ENCODE peak calls at places on chromosomes 3 and 15, in five cellular contexts. One of them, this sample, is unnamed.

GRCh38 chr15:70259030-70259424 is 161.3 kb upstream of the TLE3 start:
- DNase-seq in fibroblast of pulmonary artery: peak; percentile 64
- DNase-seq in sigmoid colon: peak; percentile 88
- DNase-seq in CD8-positive, alpha-beta T cell: peak; percentile 14
- DNase-seq in endothelial cell of umbilical vein: peak; percentile 49
- DNase-seq in this sample: no peak

GRCh38 chr3:38283810-38284775 is 2.0 kb downstream of the SLC22A14 start:
- DNase-seq in fibroblast of pulmonary artery: peak; percentile 49
- DNase-seq in CD8-positive, alpha-beta T cell: no peak
- DNase-seq in endothelial cell of umbilical vein: no peak
- DNase-seq in sigmoid colon: no peak
- DNase-seq in this sample: no peak

GRCh38 chr15:46786886-46787285 is 930.4 kb upstream of the SEMA6D start:
- DNase-seq in CD8-positive, alpha-beta T cell: no peak
- DNase-seq in endothelial cell of umbilical vein: no peak
- DNase-seq in fibroblast of pulmonary artery: no peak
- DNase-seq in sigmoid colon: no peak
- DNase-seq in this sample: no peak

GRCh38 chr3:146542179-146542578 is 2.2 kb downstream of the PLSCR1 start:
- DNase-seq in endothelial cell of umbilical vein: no peak
- DNase-seq in fibroblast of pulmonary artery: peak; percentile 86
- DNase-seq in sigmoid colon: no peak
- DNase-seq in CD8-positive, alpha-beta T cell: no peak
- DNase-seq in this sample: no peak

GRCh38 chr15:33729648-33730047 is 238.6 kb upstream of the CHRM5 start:
- DNase-seq in sigmoid colon: no peak
- DNase-seq in endothelial cell of umbilical vein: peak; percentile 34
- DNase-seq in fibroblast of pulmonary artery: peak; percentile 36
- DNase-seq in CD8-positive, alpha-beta T cell: no peak
- DNase-seq in this sample: no peak

GRCh38 chr15:84108725-84109124 is 126.8 kb upstream of the GOLGA6L4 start:
- DNase-seq in sigmoid colon: no peak
- DNase-seq in endothelial cell of umbilical vein: no peak
- DNase-seq in fibroblast of pulmonary artery: peak; percentile 44
- DNase-seq in CD8-positive, alpha-beta T cell: no peak
- DNase-seq in this sample: no peak

GRCh38 chr3:152205097-152205593 is 63.6 kb upstream of the MBNL1 start:
- DNase-seq in fibroblast of pulmonary artery: no peak
- DNase-seq in CD8-positive, alpha-beta T cell: no peak
- DNase-seq in sigmoid colon: no peak
- DNase-seq in endothelial cell of umbilical vein: no peak
- DNase-seq in this sample: no peak

GRCh38 chr15:25134546-25134945 is 179.8 kb downstream of the SNRPN start:
- DNase-seq in fibroblast of pulmonary artery: peak; percentile 53
- DNase-seq in CD8-positive, alpha-beta T cell: no peak
- DNase-seq in sigmoid colon: no peak
- DNase-seq in endothelial cell of umbilical vein: peak; percentile 5
- DNase-seq in this sample: no peak

GRCh38 chr15:77063249-77063648 is 7.7 kb downstream of the TSPAN3 start:
- DNase-seq in CD8-positive, alpha-beta T cell: no peak
- DNase-seq in fibroblast of pulmonary artery: no peak
- DNase-seq in endothelial cell of umbilical vein: no peak
- DNase-seq in sigmoid colon: no peak
- DNase-seq in this sample: no peak

GRCh38 chr15:41017051-41017735 is 63.9 kb downstream of the CHAC1 start:
- DNase-seq in CD8-positive, alpha-beta T cell: no peak
- DNase-seq in endothelial cell of umbilical vein: peak; percentile 61
- DNase-seq in sigmoid colon: no peak
- DNase-seq in fibroblast of pulmonary artery: peak; percentile 14
- DNase-seq in this sample: no peak

GRCh38 chr3:195113536-195113935 is 157.4 kb downstream of the XXYLT1 start:
- DNase-seq in sigmoid colon: peak; percentile 43
- DNase-seq in endothelial cell of umbilical vein: no peak
- DNase-seq in fibroblast of pulmonary artery: no peak
- DNase-seq in CD8-positive, alpha-beta T cell: no peak
- DNase-seq in this sample: no peak

GRCh38 chr3:61686228-61686648 is 124.9 kb downstream of the PTPRG start:
- DNase-seq in sigmoid colon: no peak
- DNase-seq in fibroblast of pulmonary artery: no peak
- DNase-seq in CD8-positive, alpha-beta T cell: no peak
- DNase-seq in endothelial cell of umbilical vein: no peak
- DNase-seq in this sample: no peak

GRCh38 chr3:149442845-149443544 is 31.5 kb upstream of the TM4SF4 start:
- DNase-seq in CD8-positive, alpha-beta T cell: no peak
- DNase-seq in fibroblast of pulmonary artery: peak; percentile 66
- DNase-seq in endothelial cell of umbilical vein: peak; percentile 77
- DNase-seq in sigmoid colon: no peak
- DNase-seq in this sample: no peak

GRCh38 chr15:78243076-78243475 is 8.7 kb upstream of the ACSBG1 start:
- DNase-seq in fibroblast of pulmonary artery: no peak
- DNase-seq in sigmoid colon: peak; percentile 42
- DNase-seq in endothelial cell of umbilical vein: no peak
- DNase-seq in CD8-positive, alpha-beta T cell: no peak
- DNase-seq in this sample: no peak

GRCh38 chr3:52872245-52872644 is 25.1 kb downstream of the STIMATE start:
- DNase-seq in endothelial cell of umbilical vein: no peak
- DNase-seq in sigmoid colon: no peak
- DNase-seq in fibroblast of pulmonary artery: no peak
- DNase-seq in CD8-positive, alpha-beta T cell: no peak
- DNase-seq in this sample: no peak

GRCh38 chr3:2156244-2156847 is 57.7 kb downstream of the CNTN4 start:
- DNase-seq in sigmoid colon: no peak
- DNase-seq in CD8-positive, alpha-beta T cell: no peak
- DNase-seq in endothelial cell of umbilical vein: no peak
- DNase-seq in fibroblast of pulmonary artery: no peak
- DNase-seq in this sample: no peak

GRCh38 chr3:23264413-23264812 is 61.3 kb downstream of the UBE2E2 start:
- DNase-seq in CD8-positive, alpha-beta T cell: no peak
- DNase-seq in sigmoid colon: no peak
- DNase-seq in endothelial cell of umbilical vein: no peak
- DNase-seq in fibroblast of pulmonary artery: peak; percentile 72
- DNase-seq in this sample: no peak

GRCh38 chr15:85831415-85832113 is 36.8 kb upstream of the KLHL25 start:
- DNase-seq in fibroblast of pulmonary artery: peak; percentile 72
- DNase-seq in endothelial cell of umbilical vein: peak; percentile 49
- DNase-seq in CD8-positive, alpha-beta T cell: no peak
- DNase-seq in sigmoid colon: peak; percentile 80
- DNase-seq in this sample: peak; percentile 39

GRCh38 chr3:74384151-74384550 is 230.3 kb downstream of the CNTN3 start:
- DNase-seq in endothelial cell of umbilical vein: no peak
- DNase-seq in CD8-positive, alpha-beta T cell: no peak
- DNase-seq in sigmoid colon: no peak
- DNase-seq in fibroblast of pulmonary artery: no peak
- DNase-seq in this sample: no peak

GRCh38 chr3:125350597-125350996 is 24.5 kb downstream of the ZNF148 start:
- DNase-seq in endothelial cell of umbilical vein: peak; percentile 30
- DNase-seq in fibroblast of pulmonary artery: no peak
- DNase-seq in sigmoid colon: no peak
- DNase-seq in CD8-positive, alpha-beta T cell: no peak
- DNase-seq in this sample: no peak

GRCh38 chr3:151439652-151440125 is 21.2 kb downstream of the IGSF10 start:
- DNase-seq in fibroblast of pulmonary artery: peak; percentile 88
- DNase-seq in CD8-positive, alpha-beta T cell: no peak
- DNase-seq in endothelial cell of umbilical vein: peak; percentile 65
- DNase-seq in sigmoid colon: no peak
- DNase-seq in this sample: no peak

GRCh38 chr3:33111581-33111980 is 2.2 kb upstream of the CRTAP start:
- DNase-seq in endothelial cell of umbilical vein: no peak
- DNase-seq in sigmoid colon: no peak
- DNase-seq in CD8-positive, alpha-beta T cell: no peak
- DNase-seq in fibroblast of pulmonary artery: no peak
- DNase-seq in this sample: no peak

GRCh38 chr15:48667701-48668100 is 22.2 kb upstream of the FBN1 start:
- DNase-seq in fibroblast of pulmonary artery: peak; percentile 56
- DNase-seq in endothelial cell of umbilical vein: no peak
- DNase-seq in sigmoid colon: no peak
- DNase-seq in CD8-positive, alpha-beta T cell: no peak
- DNase-seq in this sample: no peak

GRCh38 chr3:171385086-171385485 is 75.1 kb downstream of the TNIK start:
- DNase-seq in CD8-positive, alpha-beta T cell: no peak
- DNase-seq in sigmoid colon: no peak
- DNase-seq in fibroblast of pulmonary artery: no peak
- DNase-seq in endothelial cell of umbilical vein: no peak
- DNase-seq in this sample: no peak

GRCh38 chr15:78093242-78094020 is 1.1 kb downstream of the SH2D7 start:
- DNase-seq in endothelial cell of umbilical vein: no peak
- DNase-seq in sigmoid colon: peak; percentile 74
- DNase-seq in CD8-positive, alpha-beta T cell: no peak
- DNase-seq in fibroblast of pulmonary artery: peak; percentile 90
- DNase-seq in this sample: no peak

GRCh38 chr15:64009241-64009640 is 37.0 kb downstream of the DAPK2 start:
- DNase-seq in sigmoid colon: no peak
- DNase-seq in endothelial cell of umbilical vein: no peak
- DNase-seq in fibroblast of pulmonary artery: peak; percentile 36
- DNase-seq in CD8-positive, alpha-beta T cell: no peak
- DNase-seq in this sample: no peak

GRCh38 chr15:34760909-34761308 is 6.1 kb upstream of the GJD2 start:
- DNase-seq in endothelial cell of umbilical vein: no peak
- DNase-seq in CD8-positive, alpha-beta T cell: no peak
- DNase-seq in fibroblast of pulmonary artery: no peak
- DNase-seq in sigmoid colon: no peak
- DNase-seq in this sample: no peak

GRCh38 chr15:88636039-88636438 is 2.8 kb upstream of the ISG20 start:
- DNase-seq in CD8-positive, alpha-beta T cell: peak; percentile 63
- DNase-seq in sigmoid colon: no peak
- DNase-seq in endothelial cell of umbilical vein: no peak
- DNase-seq in fibroblast of pulmonary artery: no peak
- DNase-seq in this sample: no peak

GRCh38 chr3:129688310-129688895 is 81.9 kb upstream of the PLXND1 start:
- DNase-seq in fibroblast of pulmonary artery: peak; percentile 71
- DNase-seq in CD8-positive, alpha-beta T cell: no peak
- DNase-seq in sigmoid colon: peak; percentile 88
- DNase-seq in endothelial cell of umbilical vein: peak; percentile 36
- DNase-seq in this sample: no peak

GRCh38 chr3:71118406-71118805 is 465.1 kb downstream of the FOXP1 start:
- DNase-seq in sigmoid colon: no peak
- DNase-seq in CD8-positive, alpha-beta T cell: no peak
- DNase-seq in endothelial cell of umbilical vein: no peak
- DNase-seq in fibroblast of pulmonary artery: no peak
- DNase-seq in this sample: no peak

GRCh38 chr15:97963779-97964178 is 3.3 kb downstream of the ARRDC4 start:
- DNase-seq in endothelial cell of umbilical vein: no peak
- DNase-seq in fibroblast of pulmonary artery: no peak
- DNase-seq in CD8-positive, alpha-beta T cell: no peak
- DNase-seq in sigmoid colon: no peak
- DNase-seq in this sample: no peak

GRCh38 chr3:69088033-69088432 is 3.3 kb downstream of the ARL6IP5 start:
- DNase-seq in endothelial cell of umbilical vein: peak; percentile 33
- DNase-seq in CD8-positive, alpha-beta T cell: no peak
- DNase-seq in fibroblast of pulmonary artery: peak; percentile 51
- DNase-seq in sigmoid colon: no peak
- DNase-seq in this sample: no peak

GRCh38 chr3:134029256-134029733 is 430 bp downstream of the SLCO2A1 start:
- DNase-seq in sigmoid colon: no peak
- DNase-seq in fibroblast of pulmonary artery: peak; percentile 43
- DNase-seq in endothelial cell of umbilical vein: peak; percentile 38
- DNase-seq in CD8-positive, alpha-beta T cell: no peak
- DNase-seq in this sample: no peak

GRCh38 chr3:71389911-71390573 is 193.5 kb downstream of the FOXP1 start:
- DNase-seq in endothelial cell of umbilical vein: peak; percentile 95
- DNase-seq in sigmoid colon: peak; percentile 76
- DNase-seq in fibroblast of pulmonary artery: peak; percentile 67
- DNase-seq in CD8-positive, alpha-beta T cell: no peak
- DNase-seq in this sample: no peak

GRCh38 chr3:186152889-186153292 is 44.0 kb upstream of the ETV5 start:
- DNase-seq in sigmoid colon: no peak
- DNase-seq in fibroblast of pulmonary artery: no peak
- DNase-seq in endothelial cell of umbilical vein: no peak
- DNase-seq in CD8-positive, alpha-beta T cell: no peak
- DNase-seq in this sample: no peak

DNA sequence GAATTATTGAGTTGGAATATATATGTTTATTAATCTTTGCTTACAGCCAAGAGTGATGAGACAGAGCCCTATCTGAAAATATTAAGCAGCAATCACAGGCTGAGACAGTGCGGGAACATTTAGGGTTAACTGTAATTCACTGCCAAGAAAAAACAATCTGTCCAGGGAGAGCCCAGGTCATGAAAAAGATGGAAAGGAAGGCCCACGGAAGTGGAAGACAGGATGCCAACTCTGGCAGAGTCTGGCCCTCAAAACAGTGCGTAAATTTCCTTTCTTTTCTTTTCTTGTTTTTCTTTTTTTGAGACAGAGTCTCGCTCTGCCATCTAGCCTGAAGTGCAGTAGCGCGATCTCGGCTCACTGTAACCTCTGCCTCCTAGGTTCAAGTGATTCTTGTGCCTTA is 67.6 kb downstream of the SUMF1 start:
- DNase-seq in fibroblast of pulmonary artery: no peak
- DNase-seq in sigmoid colon: no peak
- DNase-seq in CD8-positive, alpha-beta T cell: no peak
- DNase-seq in endothelial cell of umbilical vein: peak; percentile 61
- DNase-seq in this sample: no peak
- TF ChIP-seq CTCF in fibroblast of pulmonary artery: no peak
- TF ChIP-seq CTCF in sigmoid colon: no peak
- TF ChIP-seq CTCF in CD8-positive, alpha-beta T cell: no peak
- TF ChIP-seq CTCF in endothelial cell of umbilical vein: no peak
- TF ChIP-seq CTCF in this sample: no peak

DNA sequence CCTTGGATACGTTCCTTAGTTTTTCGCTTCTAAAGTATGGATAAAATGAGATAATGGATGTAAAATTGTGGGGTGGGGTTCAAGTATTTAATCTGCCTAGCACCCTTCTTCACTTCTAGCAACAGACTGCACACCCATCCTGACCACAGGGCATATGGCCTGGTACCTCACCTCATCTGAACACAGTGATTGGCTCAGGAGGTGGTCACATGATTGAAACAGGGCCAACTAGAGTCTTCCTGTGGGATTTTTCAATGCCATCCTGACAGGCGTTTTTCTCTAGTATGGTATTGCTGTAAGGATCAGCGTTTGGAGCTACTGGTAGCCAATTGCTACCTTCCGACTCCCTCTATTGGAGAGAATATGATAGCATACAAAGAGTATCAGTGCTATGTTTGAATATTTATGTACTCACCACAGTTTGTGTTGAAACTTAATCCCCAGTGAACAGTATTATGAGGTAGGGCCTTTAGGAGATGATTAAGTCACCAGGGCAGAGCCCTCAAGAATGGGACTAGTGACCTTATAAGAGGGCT is 172.2 kb downstream of the PPM1L start:
- DNase-seq in CD8-positive, alpha-beta T cell: no peak
- DNase-seq in sigmoid colon: no peak
- DNase-seq in fibroblast of pulmonary artery: no peak
- DNase-seq in endothelial cell of umbilical vein: no peak
- DNase-seq in this sample: no peak
- TF ChIP-seq CTCF in CD8-positive, alpha-beta T cell: no peak
- TF ChIP-seq CTCF in sigmoid colon: no peak
- TF ChIP-seq CTCF in fibroblast of pulmonary artery: no peak
- TF ChIP-seq CTCF in endothelial cell of umbilical vein: no peak
- TF ChIP-seq CTCF in this sample: no peak

GRCh38 chr3:198080521-198081384 is 120.7 kb downstream of the LMLN start:
- DNase-seq in sigmoid colon: peak; percentile 78
- DNase-seq in endothelial cell of umbilical vein: peak; percentile 58
- DNase-seq in fibroblast of pulmonary artery: peak; percentile 68
- DNase-seq in CD8-positive, alpha-beta T cell: peak; percentile 56
- DNase-seq in this sample: peak; percentile 30
- TF ChIP-seq CTCF in sigmoid colon: no peak
- TF ChIP-seq CTCF in endothelial cell of umbilical vein: peak; percentile 63
- TF ChIP-seq CTCF in fibroblast of pulmonary artery: peak; percentile 15
- TF ChIP-seq CTCF in CD8-positive, alpha-beta T cell: peak; percentile 71
- TF ChIP-seq CTCF in this sample: peak; percentile 71

GRCh38 chr3:114527036-114527644 is 233.3 kb downstream of the TIGIT start:
- DNase-seq in sigmoid colon: no peak
- DNase-seq in fibroblast of pulmonary artery: peak; percentile 41
- DNase-seq in endothelial cell of umbilical vein: peak; percentile 37
- DNase-seq in CD8-positive, alpha-beta T cell: no peak
- DNase-seq in this sample: no peak
- TF ChIP-seq CTCF in sigmoid colon: peak; percentile 7
- TF ChIP-seq CTCF in fibroblast of pulmonary artery: peak; percentile 68
- TF ChIP-seq CTCF in endothelial cell of umbilical vein: peak; percentile 39
- TF ChIP-seq CTCF in CD8-positive, alpha-beta T cell: peak; percentile 18
- TF ChIP-seq CTCF in this sample: no peak

This sample was measured in omental fat pad.